ENCODE peak calls at places on chromosome 9, in nine cellular contexts. One of them, this sample, is unnamed.

GRCh38 chr9:121472361-121472910 is 27.2 kb downstream of the GGTA1 start:
- DNase-seq in PC-3: no peak
- DNase-seq in stomach: no peak
- DNase-seq in astrocyte of the spinal cord: no peak
- DNase-seq in heart right ventricle: no peak
- DNase-seq in lower leg skin: no peak
- DNase-seq in AG10803: no peak
- DNase-seq in foreskin fibroblast: no peak
- DNase-seq in thoracic aorta: no peak
- DNase-seq in this sample: no peak

GRCh38 chr9:14836885-14837284 is 73.3 kb downstream of the FREM1 start:
- DNase-seq in astrocyte of the spinal cord: no peak
- DNase-seq in heart right ventricle: no peak
- DNase-seq in stomach: no peak
- DNase-seq in AG10803: no peak
- DNase-seq in foreskin fibroblast: no peak
- DNase-seq in PC-3: no peak
- DNase-seq in lower leg skin: no peak
- DNase-seq in thoracic aorta: no peak
- DNase-seq in this sample: no peak

GRCh38 chr9:121292801-121293241 is 24.9 kb downstream of the GSN start:
- DNase-seq in AG10803: no peak
- DNase-seq in heart right ventricle: no peak
- DNase-seq in lower leg skin: peak
- DNase-seq in PC-3: no peak
- DNase-seq in thoracic aorta: no peak
- DNase-seq in foreskin fibroblast: no peak
- DNase-seq in astrocyte of the spinal cord: no peak
- DNase-seq in stomach: no peak
- DNase-seq in this sample: no peak

GRCh38 chr9:83000765-83001164 is 62.2 kb downstream of the RASEF start:
- DNase-seq in lower leg skin: no peak
- DNase-seq in stomach: no peak
- DNase-seq in foreskin fibroblast: no peak
- DNase-seq in astrocyte of the spinal cord: no peak
- DNase-seq in PC-3: no peak
- DNase-seq in AG10803: no peak
- DNase-seq in thoracic aorta: no peak
- DNase-seq in heart right ventricle: no peak
- DNase-seq in this sample: no peak

GRCh38 chr9:72044095-72044494 is 16.3 kb downstream of the C9orf57 start:
- DNase-seq in thoracic aorta: no peak
- DNase-seq in astrocyte of the spinal cord: no peak
- DNase-seq in foreskin fibroblast: no peak
- DNase-seq in heart right ventricle: no peak
- DNase-seq in lower leg skin: no peak
- DNase-seq in stomach: no peak
- DNase-seq in PC-3: no peak
- DNase-seq in AG10803: no peak
- DNase-seq in this sample: no peak

GRCh38 chr9:128881627-128881883 is 195 bp downstream of the KYAT1 start:
- DNase-seq in PC-3: no peak
- DNase-seq in lower leg skin: no peak
- DNase-seq in astrocyte of the spinal cord: no peak
- DNase-seq in AG10803: no peak
- DNase-seq in thoracic aorta: no peak
- DNase-seq in foreskin fibroblast: no peak
- DNase-seq in heart right ventricle: no peak
- DNase-seq in stomach: no peak
- DNase-seq in this sample: no peak

GRCh38 chr9:89444212-89444611 is 53.7 kb downstream of the SEMA4D start:
- DNase-seq in heart right ventricle: no peak
- DNase-seq in thoracic aorta: no peak
- DNase-seq in PC-3: no peak
- DNase-seq in foreskin fibroblast: no peak
- DNase-seq in AG10803: no peak
- DNase-seq in lower leg skin: peak
- DNase-seq in astrocyte of the spinal cord: no peak
- DNase-seq in stomach: no peak
- DNase-seq in this sample: no peak

GRCh38 chr9:31275419-31275818 is 1109.0 kb upstream of the ACO1 start:
- DNase-seq in stomach: no peak
- DNase-seq in astrocyte of the spinal cord: no peak
- DNase-seq in PC-3: no peak
- DNase-seq in foreskin fibroblast: no peak
- DNase-seq in AG10803: no peak
- DNase-seq in heart right ventricle: no peak
- DNase-seq in thoracic aorta: no peak
- DNase-seq in lower leg skin: no peak
- DNase-seq in this sample: no peak

GRCh38 chr9:130682490-130683121 is 11.0 kb upstream of the EXOSC2 start:
- DNase-seq in foreskin fibroblast: peak
- DNase-seq in PC-3: peak
- DNase-seq in stomach: peak
- DNase-seq in AG10803: peak
- DNase-seq in thoracic aorta: peak
- DNase-seq in lower leg skin: peak
- DNase-seq in astrocyte of the spinal cord: peak
- DNase-seq in heart right ventricle: peak
- DNase-seq in this sample: no peak

GRCh38 chr9:132161743-132162187 is at the start of gene NTNG2:
- DNase-seq in lower leg skin: no peak
- DNase-seq in AG10803: no peak
- DNase-seq in PC-3: no peak
- DNase-seq in heart right ventricle: no peak
- DNase-seq in foreskin fibroblast: no peak
- DNase-seq in astrocyte of the spinal cord: no peak
- DNase-seq in thoracic aorta: no peak
- DNase-seq in stomach: no peak
- DNase-seq in this sample: no peak

GRCh38 chr9:113222482-113222841 is 1.1 kb downstream of the SLC31A1 start:
- DNase-seq in astrocyte of the spinal cord: no peak
- DNase-seq in AG10803: peak
- DNase-seq in heart right ventricle: no peak
- DNase-seq in foreskin fibroblast: no peak
- DNase-seq in stomach: no peak
- DNase-seq in thoracic aorta: no peak
- DNase-seq in lower leg skin: no peak
- DNase-seq in PC-3: no peak
- DNase-seq in this sample: no peak
- H3K4me3 ChIP-seq in astrocyte of the spinal cord: peak
- H3K4me3 ChIP-seq in AG10803: peak
- H3K4me3 ChIP-seq in heart right ventricle: peak
- H3K4me3 ChIP-seq in foreskin fibroblast: peak
- H3K4me3 ChIP-seq in stomach: peak
- H3K4me3 ChIP-seq in thoracic aorta: peak
- H3K4me3 ChIP-seq in lower leg skin: no peak
- H3K4me3 ChIP-seq in PC-3: peak
- H3K4me3 ChIP-seq in this sample: peak

GRCh38 chr9:33161589-33162132 is 5.5 kb downstream of the B4GALT1 start:
- DNase-seq in lower leg skin: peak
- DNase-seq in heart right ventricle: no peak
- DNase-seq in foreskin fibroblast: no peak
- DNase-seq in PC-3: peak
- DNase-seq in AG10803: no peak
- DNase-seq in astrocyte of the spinal cord: no peak
- DNase-seq in thoracic aorta: no peak
- DNase-seq in stomach: peak
- DNase-seq in this sample: no peak

GRCh38 chr9:33164138-33164809 is 2.9 kb downstream of the B4GALT1 start:
- DNase-seq in stomach: no peak
- DNase-seq in PC-3: no peak
- DNase-seq in heart right ventricle: no peak
- DNase-seq in AG10803: no peak
- DNase-seq in astrocyte of the spinal cord: no peak
- DNase-seq in lower leg skin: peak
- DNase-seq in thoracic aorta: no peak
- DNase-seq in foreskin fibroblast: no peak
- DNase-seq in this sample: no peak

GRCh38 chr9:33161011-33161588 is 6.0 kb downstream of the B4GALT1 start:
- DNase-seq in astrocyte of the spinal cord: peak
- DNase-seq in stomach: peak
- DNase-seq in foreskin fibroblast: peak
- DNase-seq in lower leg skin: peak
- DNase-seq in AG10803: peak
- DNase-seq in thoracic aorta: no peak
- DNase-seq in PC-3: peak
- DNase-seq in heart right ventricle: peak
- DNase-seq in this sample: peak

GRCh38 chr9:33163433-33164137 is 3.6 kb downstream of the B4GALT1 start:
- DNase-seq in AG10803: no peak
- DNase-seq in heart right ventricle: no peak
- DNase-seq in stomach: no peak
- DNase-seq in thoracic aorta: no peak
- DNase-seq in foreskin fibroblast: no peak
- DNase-seq in lower leg skin: peak
- DNase-seq in PC-3: no peak
- DNase-seq in astrocyte of the spinal cord: no peak
- DNase-seq in this sample: no peak

DNA sequence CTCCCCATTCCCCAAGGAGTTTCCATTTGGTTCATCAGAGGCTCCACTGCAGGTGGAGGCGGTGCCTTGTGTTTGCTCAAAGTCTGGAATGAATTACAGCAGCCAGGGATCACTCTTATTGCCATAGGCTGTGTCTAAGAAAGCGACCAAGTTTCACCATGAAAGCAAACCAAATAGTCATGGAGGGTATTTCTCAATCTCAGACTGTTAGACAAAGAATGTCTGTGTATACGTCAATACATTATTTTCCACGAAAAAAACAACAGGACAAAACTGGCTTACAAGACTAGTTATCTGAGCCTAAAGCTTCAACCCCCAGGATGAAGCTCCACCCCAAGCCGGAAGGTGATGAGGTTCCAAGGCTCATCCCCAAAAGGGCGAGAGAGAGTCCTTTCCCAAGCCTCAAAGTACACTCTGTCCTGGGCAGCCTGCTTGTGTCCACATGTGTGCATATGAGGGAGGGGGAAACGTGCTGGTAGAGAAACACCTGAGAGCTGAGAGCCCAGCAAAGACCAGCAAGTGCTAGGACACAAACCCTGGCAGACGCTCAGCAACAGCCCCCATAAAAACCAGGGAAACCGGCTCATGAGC is 4.3 kb downstream of the B4GALT1 start:
- DNase-seq in PC-3: peak
- DNase-seq in astrocyte of the spinal cord: no peak
- DNase-seq in stomach: peak
- DNase-seq in foreskin fibroblast: peak
- DNase-seq in lower leg skin: peak
- DNase-seq in heart right ventricle: no peak
- DNase-seq in AG10803: peak
- DNase-seq in thoracic aorta: no peak
- DNase-seq in this sample: no peak
- H3K4me3 ChIP-seq in PC-3: peak
- H3K4me3 ChIP-seq in astrocyte of the spinal cord: no peak
- H3K4me3 ChIP-seq in stomach: peak
- H3K4me3 ChIP-seq in foreskin fibroblast: peak
- H3K4me3 ChIP-seq in lower leg skin: no peak
- H3K4me3 ChIP-seq in heart right ventricle: peak
- H3K4me3 ChIP-seq in AG10803: peak
- H3K4me3 ChIP-seq in thoracic aorta: peak
- H3K4me3 ChIP-seq in this sample: no peak

GRCh38 chr9:114693248-114693895 is 11.4 kb upstream of the TEX48 start:
- DNase-seq in heart right ventricle: no peak
- DNase-seq in stomach: no peak
- DNase-seq in thoracic aorta: no peak
- DNase-seq in foreskin fibroblast: no peak
- DNase-seq in lower leg skin: no peak
- DNase-seq in PC-3: no peak
- DNase-seq in AG10803: no peak
- DNase-seq in astrocyte of the spinal cord: no peak
- DNase-seq in this sample: no peak

GRCh38 chr9:114696814-114697544 is 15.0 kb upstream of the TEX48 start:
- DNase-seq in astrocyte of the spinal cord: peak
- DNase-seq in AG10803: no peak
- DNase-seq in PC-3: peak
- DNase-seq in heart right ventricle: no peak
- DNase-seq in foreskin fibroblast: no peak
- DNase-seq in stomach: no peak
- DNase-seq in lower leg skin: no peak
- DNase-seq in thoracic aorta: no peak
- DNase-seq in this sample: no peak

GRCh38 chr9:114691956-114692295 is 9.9 kb upstream of the TEX48 start:
- DNase-seq in PC-3: no peak
- DNase-seq in thoracic aorta: no peak
- DNase-seq in heart right ventricle: no peak
- DNase-seq in foreskin fibroblast: no peak
- DNase-seq in astrocyte of the spinal cord: no peak
- DNase-seq in lower leg skin: no peak
- DNase-seq in AG10803: no peak
- DNase-seq in stomach: no peak
- DNase-seq in this sample: no peak

GRCh38 chr9:114694719-114695269 is 12.8 kb upstream of the TEX48 start:
- DNase-seq in foreskin fibroblast: no peak
- DNase-seq in AG10803: peak
- DNase-seq in heart right ventricle: no peak
- DNase-seq in astrocyte of the spinal cord: no peak
- DNase-seq in PC-3: no peak
- DNase-seq in lower leg skin: no peak
- DNase-seq in stomach: no peak
- DNase-seq in thoracic aorta: no peak
- DNase-seq in this sample: no peak

GRCh38 chr9:114694146-114694545 is 12.2 kb upstream of the TEX48 start:
- DNase-seq in AG10803: peak
- DNase-seq in stomach: no peak
- DNase-seq in thoracic aorta: no peak
- DNase-seq in PC-3: peak
- DNase-seq in heart right ventricle: no peak
- DNase-seq in foreskin fibroblast: no peak
- DNase-seq in astrocyte of the spinal cord: peak
- DNase-seq in lower leg skin: no peak
- DNase-seq in this sample: no peak
- H3K4me3 ChIP-seq in AG10803: no peak
- H3K4me3 ChIP-seq in stomach: no peak
- H3K4me3 ChIP-seq in thoracic aorta: no peak
- H3K4me3 ChIP-seq in PC-3: no peak
- H3K4me3 ChIP-seq in heart right ventricle: no peak
- H3K4me3 ChIP-seq in foreskin fibroblast: no peak
- H3K4me3 ChIP-seq in astrocyte of the spinal cord: no peak
- H3K4me3 ChIP-seq in lower leg skin: no peak
- H3K4me3 ChIP-seq in this sample: no peak

DNA sequence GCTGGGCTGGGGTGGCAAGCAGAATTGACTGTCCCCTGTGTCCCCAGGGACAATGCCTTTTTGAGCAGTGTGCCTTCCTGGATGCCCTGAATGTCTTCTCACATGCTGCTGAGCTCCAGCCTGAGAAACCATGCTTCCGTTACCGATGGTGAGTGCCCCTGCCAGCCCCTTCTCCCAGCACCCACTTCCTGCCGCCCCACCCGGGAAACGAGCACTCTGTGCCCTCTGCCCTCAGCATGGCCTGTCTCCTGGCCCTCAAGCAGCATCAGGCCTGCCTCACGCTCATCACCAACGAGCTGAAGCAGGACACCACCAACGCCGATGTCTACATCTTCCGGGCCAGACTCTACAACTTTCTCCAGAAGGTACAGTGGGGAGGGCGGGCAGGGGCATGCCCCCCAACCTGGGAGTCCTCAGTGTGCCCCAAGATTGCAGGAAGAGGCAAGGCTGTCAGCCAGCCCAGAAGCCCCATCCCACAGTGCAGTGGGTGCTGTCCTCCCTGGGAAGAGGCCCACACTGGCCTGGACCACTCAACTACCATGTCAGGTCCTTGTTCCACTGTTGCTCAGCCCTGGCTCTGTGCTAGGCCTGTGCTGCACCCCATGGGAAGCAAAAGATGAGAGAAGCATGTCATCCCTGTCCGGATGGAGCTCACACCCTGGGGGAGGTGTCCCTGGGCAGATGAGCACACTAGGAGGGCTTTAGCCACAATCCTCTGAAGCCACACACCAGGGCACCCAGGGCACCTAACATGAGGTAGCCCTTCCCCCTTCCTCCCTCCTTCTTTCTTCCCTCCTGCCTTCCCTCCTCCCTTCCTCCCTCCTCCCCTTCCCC is 4.4 kb downstream of the TTC16 start:
- DNase-seq in AG10803: no peak
- DNase-seq in lower leg skin: no peak
- DNase-seq in foreskin fibroblast: no peak
- DNase-seq in PC-3: no peak
- DNase-seq in astrocyte of the spinal cord: no peak
- DNase-seq in thoracic aorta: no peak
- DNase-seq in heart right ventricle: no peak
- DNase-seq in stomach: no peak
- DNase-seq in this sample: no peak
- H3K4me3 ChIP-seq in AG10803: no peak
- H3K4me3 ChIP-seq in lower leg skin: no peak
- H3K4me3 ChIP-seq in foreskin fibroblast: no peak
- H3K4me3 ChIP-seq in PC-3: no peak
- H3K4me3 ChIP-seq in astrocyte of the spinal cord: no peak
- H3K4me3 ChIP-seq in thoracic aorta: no peak
- H3K4me3 ChIP-seq in heart right ventricle: no peak
- H3K4me3 ChIP-seq in stomach: no peak
- H3K4me3 ChIP-seq in this sample: no peak